ENCODE peak calls at places on chromosomes 6 and 20, in seven cellular contexts. F is H1, P is GM12878, J is SK-N-SH, H is HCT116, W is HepG2, R is K562. K is an unnamed sample.

GRCh38 chr6:14751645-14752173 is 494.2 kb upstream of the JARID2 start:
- DNase-seq in F (no peak), P (no peak), J (no peak), H (no peak), W (no peak), R (no peak), K (no peak)

GRCh38 chr6:129175066-129175465 is 292.1 kb downstream of the LAMA2 start:
- DNase-seq in F (no peak), P (no peak), J (no peak), H (no peak), W (no peak), R (no peak), K (no peak)

GRCh38 chr6:70314240-70314639 is 11.4 kb upstream of the COL9A1 start:
- DNase-seq in F (no peak), P (no peak), J (no peak), H (no peak), W (no peak), R (no peak), K (no peak)

GRCh38 chr6:31107052-31107451 is 5.3 kb downstream of the C6orf15 start:
- DNase-seq in F (no peak), P (no peak), J (no peak), H (no peak), W (no peak), R (no peak), K (no peak)

GRCh38 chr6:14476793-14477531 is 359.4 kb downstream of the CD83 start:
- DNase-seq in F (no peak), P (no peak), J (no peak), H (no peak), W (no peak), R (peak; percentile 97), K (no peak)

GRCh38 chr6:1558388-1558787 is 51.3 kb upstream of the FOXC1 start:
- DNase-seq in F (no peak), P (no peak), J (no peak), H (no peak), W (no peak), R (no peak), K (no peak)

GRCh38 chr6:111750753-111751684 is 122.2 kb downstream of the FYN start:
- DNase-seq in F (peak; percentile 41), P (no peak), J (no peak), H (no peak), W (no peak), R (no peak), K (peak; percentile 83)

GRCh38 chr6:11120273-11121005 is 8.9 kb upstream of the ERVFRD-1 start:
- DNase-seq in F (no peak), P (no peak), J (no peak), H (no peak), W (no peak), R (no peak), K (peak; percentile 65)

GRCh38 chr20:63693975-63694595 is 2.4 kb upstream of the TNFRSF6B start:
- DNase-seq in F (no peak), P (no peak), J (peak; percentile 30), H (no peak), W (no peak), R (no peak), K (no peak)

GRCh38 chr6:89347825-89348224 is 4.7 kb downstream of the UBE2J1 start:
- DNase-seq in F (no peak), P (no peak), J (no peak), H (no peak), W (no peak), R (no peak), K (peak; percentile 37)

GRCh38 chr20:1674361-1674760 is 16.8 kb upstream of the SIRPG start:
- DNase-seq in F (no peak), P (no peak), J (no peak), H (no peak), W (no peak), R (no peak), K (no peak)
- TF ChIP-seq MAX in F (no peak), P (no peak), J (no peak), H (no peak), W (no peak), R (no peak), K (no peak)

GRCh38 chr20:49267327-49267726 is 10.5 kb downstream of the ZNFX1 start:
- DNase-seq in F (no peak), P (no peak), J (no peak), H (no peak), W (no peak), R (no peak), K (no peak)
- TF ChIP-seq POLR2AphosphoS5 in F (no peak), P (no peak), J (no peak), H (no peak), W (no peak), R (no peak), K (no peak)

DNA sequence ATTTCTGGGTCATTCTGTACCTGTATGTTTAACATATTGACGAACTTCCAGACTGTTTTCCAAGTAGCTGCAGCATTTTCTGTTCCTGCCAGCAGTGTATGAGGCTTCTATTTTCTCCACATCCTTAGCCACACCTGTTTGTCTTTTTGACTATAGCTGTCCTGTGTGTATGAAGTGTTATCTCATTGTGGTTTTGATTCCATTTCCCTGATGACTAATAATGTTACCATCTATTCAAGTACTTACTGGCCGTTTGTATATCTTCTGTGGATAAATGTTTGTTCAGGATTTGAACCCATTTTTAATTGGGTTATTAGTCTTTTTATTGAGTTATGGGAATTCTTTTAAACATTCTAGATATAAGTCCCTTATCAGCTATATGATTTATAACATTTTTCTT is 95.2 kb downstream of the JAG1 start:
- DNase-seq in F (no peak), P (no peak), J (no peak), H (peak; percentile 64), W (peak; percentile 71), R (no peak), K (peak; percentile 55)
- TF ChIP-seq MAX in F (no peak), P (no peak), J (no peak), H (no peak), W (no peak), R (no peak), K (no peak)

GRCh38 chr20:58308680-58309527 is 611 bp upstream of the RAB22A start:
- DNase-seq in F (no peak), P (no peak), J (peak; percentile 92), H (no peak), W (no peak), R (peak; percentile 83), K (peak; percentile 57)
- TF ChIP-seq POLR2AphosphoS5 in F (peak; percentile 55), P (peak; percentile 60), J (peak; percentile 40), H (peak; percentile 69), W (no peak), R (no peak), K (no peak)

GRCh38 chr20:57662028-57662312 is 41.7 kb upstream of the ZBP1 start:
- DNase-seq in F (no peak), P (no peak), J (no peak), H (no peak), W (no peak), R (no peak), K (no peak)
- TF ChIP-seq MAX in F (no peak), P (no peak), J (no peak), H (no peak), W (no peak), R (no peak), K (no peak)

DNA sequence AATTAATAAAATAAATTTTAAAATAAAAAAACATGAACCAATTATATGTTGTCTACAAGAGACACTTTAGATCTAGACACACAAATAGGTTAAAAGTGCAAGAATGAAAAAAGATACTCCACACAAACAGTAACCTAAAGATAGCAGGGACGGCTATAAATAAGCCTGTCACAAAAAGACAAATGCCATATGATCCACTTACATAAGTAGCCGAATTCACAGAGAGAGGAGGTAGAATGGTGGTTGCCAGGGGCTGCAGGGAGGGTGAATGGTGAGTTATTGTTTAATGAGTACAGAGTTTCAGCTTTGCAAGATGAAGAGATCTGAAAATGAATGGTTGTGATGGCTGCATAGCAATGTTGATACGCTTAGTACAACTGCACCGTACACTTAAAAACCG is 32.7 kb downstream of the KATNA1 start:
- DNase-seq in F (no peak), P (no peak), J (no peak), H (no peak), W (no peak), R (no peak), K (no peak)
- TF ChIP-seq POLR2AphosphoS5 in F (no peak), P (no peak), J (no peak), H (no peak), W (no peak), R (no peak), K (no peak)

GRCh38 chr20:10719740-10720380 is 46.1 kb upstream of the JAG1 start:
- DNase-seq in F (no peak), P (no peak), J (no peak), H (no peak), W (peak; percentile 46), R (no peak), K (no peak)

GRCh38 chr20:10720550-10720949 is 46.8 kb upstream of the JAG1 start:
- DNase-seq in F (no peak), P (no peak), J (no peak), H (no peak), W (no peak), R (no peak), K (no peak)

GRCh38 chr20:10718671-10719070 is 44.9 kb upstream of the JAG1 start:
- DNase-seq in F (no peak), P (no peak), J (no peak), H (no peak), W (no peak), R (no peak), K (no peak)

GRCh38 chr20:10724774-10725173 is 51.0 kb upstream of the JAG1 start:
- DNase-seq in F (no peak), P (no peak), J (no peak), H (no peak), W (no peak), R (no peak), K (no peak)

DNA sequence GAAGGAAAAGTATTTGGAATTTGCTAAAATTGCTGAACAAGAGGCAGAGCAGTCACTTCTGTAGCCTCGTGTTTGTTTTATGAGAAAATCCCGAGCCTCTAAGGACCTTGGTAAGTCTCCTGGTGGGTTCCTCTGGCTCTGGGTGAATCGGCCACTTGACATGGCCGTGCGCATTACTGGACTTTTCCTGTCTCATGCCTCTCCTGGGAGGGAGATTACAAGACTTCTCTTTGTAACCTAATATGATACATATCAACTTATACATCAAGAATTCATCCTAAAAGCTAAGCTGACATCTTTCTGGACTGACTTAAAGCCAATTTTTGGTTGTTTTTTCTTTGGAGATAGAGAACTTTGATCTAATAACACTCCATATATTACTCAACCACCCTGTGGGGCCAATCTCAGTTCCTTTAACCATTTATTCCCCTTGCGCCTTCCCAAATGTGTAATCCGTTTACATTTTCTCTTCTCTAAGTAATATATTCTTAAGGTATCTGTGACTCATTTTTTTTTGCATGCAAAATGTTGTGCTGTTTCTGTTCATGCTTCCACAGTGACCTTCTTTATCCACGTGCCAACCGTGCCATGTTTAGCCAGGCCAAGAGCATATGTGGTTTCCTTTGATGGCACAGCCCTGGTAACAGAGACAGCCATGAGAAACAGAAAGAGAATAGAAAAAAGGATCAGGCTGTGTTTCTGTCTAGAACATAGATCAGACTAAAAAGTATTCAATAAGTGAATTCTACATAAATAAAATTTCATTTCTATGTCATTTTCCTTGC is 47.5 kb upstream of the JAG1 start:
- DNase-seq in F (no peak), P (no peak), J (no peak), H (no peak), W (no peak), R (no peak), K (no peak)
- TF ChIP-seq MAX in F (no peak), P (no peak), J (no peak), H (no peak), W (no peak), R (no peak), K (no peak)